ENCODE peak calls at places on chromosomes 12 and 14, in seven cellular contexts. U is activated CD8-positive, alpha-beta memory T cell treated with anti-CD3 and anti-CD28 coated beads, Interleukin-2, amount 50 U/mL, for 48 hours; P is activated naive CD8-positive, alpha-beta T cell treated with anti-CD3 and anti-CD28 coated beads, Interleukin-2, amount 50 U/mL, for 24 hours; C is midbrain; M is fibroblast of pulmonary artery; K is RCC 7860; B is occipital lobe. Y is an unnamed sample.

GRCh38 chr12:84793558-84794367 is 118.8 kb downstream of the SLC6A15 start:
- DNase-seq in U (no peak), P (no peak), C (no peak), M (peak), K (no peak), B (no peak), Y (no peak)

GRCh38 chr12:67772276-67773169 is 124.0 kb downstream of the DYRK2 start:
- DNase-seq in U (no peak), P (no peak), C (no peak), M (peak), K (no peak), B (peak), Y (peak)

GRCh38 chr12:25014961-25015360 is 66.1 kb upstream of the BCAT1 start:
- DNase-seq in U (no peak), P (no peak), C (no peak), M (no peak), K (no peak), B (no peak), Y (no peak)

GRCh38 chr12:30692470-30692869 is 3.2 kb downstream of the IPO8 start:
- DNase-seq in U (no peak), P (no peak), C (no peak), M (no peak), K (no peak), B (no peak), Y (no peak)

GRCh38 chr12:19382563-19382962 is 56.7 kb upstream of the AEBP2 start:
- DNase-seq in U (no peak), P (no peak), C (no peak), M (no peak), K (no peak), B (no peak), Y (no peak)

GRCh38 chr12:22738945-22739344 is 114.0 kb downstream of the ETNK1 start:
- DNase-seq in U (no peak), P (no peak), C (no peak), M (no peak), K (peak), B (no peak), Y (no peak)

GRCh38 chr12:123254853-123255446 is 16.7 kb downstream of the CDK2AP1 start:
- DNase-seq in U (no peak), P (no peak), C (no peak), M (no peak), K (no peak), B (no peak), Y (no peak)

GRCh38 chr12:59587710-59588109 is 8.1 kb upstream of the SLC16A7 start:
- DNase-seq in U (no peak), P (no peak), C (no peak), M (no peak), K (no peak), B (no peak), Y (no peak)

GRCh38 chr14:50830932-50831703 is at the start of gene NIN:
- DNase-seq in U (peak), P (peak), C (peak), M (peak), K (peak), B (peak), Y (peak)

GRCh38 chr14:68297871-68298468 is 478.4 kb downstream of the RAD51B start:
- DNase-seq in U (no peak), P (no peak), C (no peak), M (peak), K (no peak), B (no peak), Y (no peak)

GRCh38 chr12:64392221-64392620 is 1.7 kb upstream of the C12orf56 start:
- DNase-seq in U (no peak), P (no peak), C (no peak), M (peak), K (no peak), B (no peak), Y (peak)

GRCh38 chr14:100891051-100891450 is 12.5 kb downstream of the RTL1 start:
- DNase-seq in U (no peak), P (no peak), C (no peak), M (no peak), K (no peak), B (no peak), Y (no peak)

GRCh38 chr12:31895449-31896150 is 63.6 kb upstream of the RESF1 start:
- DNase-seq in U (peak), P (no peak), C (no peak), M (no peak), K (no peak), B (no peak), Y (no peak)

GRCh38 chr12:62977419-62977818 is 42.5 kb upstream of the PPM1H start:
- DNase-seq in U (no peak), P (no peak), C (no peak), M (no peak), K (no peak), B (no peak), Y (no peak)

GRCh38 chr12:45336762-45337596 is 121.1 kb downstream of the ANO6 start:
- DNase-seq in U (no peak), P (no peak), C (no peak), M (peak), K (no peak), B (no peak), Y (no peak)

GRCh38 chr12:76927170-76927784 is 48.5 kb upstream of the CSRP2 start:
- DNase-seq in U (peak), P (peak), C (no peak), M (peak), K (no peak), B (no peak), Y (peak)

GRCh38 chr12:768434-768833 is 16.1 kb downstream of the WNK1 start:
- DNase-seq in U (no peak), P (no peak), C (no peak), M (no peak), K (no peak), B (no peak), Y (no peak)

GRCh38 chr14:100470523-100470897 is 116.7 kb downstream of the BEGAIN start:
- DNase-seq in U (no peak), P (no peak), C (no peak), M (no peak), K (no peak), B (no peak), Y (no peak)

GRCh38 chr14:79602023-79602422 is 609.3 kb downstream of the DIO2 start:
- DNase-seq in U (no peak), P (no peak), C (no peak), M (no peak), K (no peak), B (no peak), Y (no peak)

GRCh38 chr12:47773858-47774580 is 981 bp downstream of the SLC48A1 start:
- DNase-seq in U (no peak), P (no peak), C (peak), M (no peak), K (no peak), B (no peak), Y (no peak)

GRCh38 chr14:64604854-64605253 is 55.1 kb downstream of the PPP1R36 start:
- DNase-seq in U (no peak), P (no peak), C (no peak), M (no peak), K (no peak), B (no peak), Y (no peak)

GRCh38 chr14:32230695-32231280 is 27.7 kb upstream of the RNU6-8 start:
- DNase-seq in U (no peak), P (no peak), C (no peak), M (peak), K (peak), B (no peak), Y (no peak)

GRCh38 chr14:52077261-52077984 is 8.6 kb upstream of the NID2 start:
- DNase-seq in U (no peak), P (no peak), C (peak), M (no peak), K (no peak), B (no peak), Y (no peak)

GRCh38 chr14:78710963-78711362 is 540.8 kb downstream of the NRXN3 start:
- DNase-seq in U (no peak), P (no peak), C (no peak), M (no peak), K (no peak), B (no peak), Y (no peak)

GRCh38 chr12:14099994-14100393 is 118.6 kb upstream of the GRIN2B start:
- DNase-seq in U (no peak), P (no peak), C (no peak), M (no peak), K (no peak), B (no peak), Y (no peak)

GRCh38 chr12:122345042-122345441 is 77.4 kb downstream of the CLIP1 start:
- DNase-seq in U (no peak), P (no peak), C (no peak), M (no peak), K (no peak), B (no peak), Y (no peak)

GRCh38 chr14:72948481-72949138 is 22.3 kb downstream of the DCAF4 start:
- DNase-seq in U (peak), P (peak), C (peak), M (peak), K (no peak), B (peak), Y (peak)

GRCh38 chr12:106282457-106283097 is 20.0 kb upstream of the TCP11L2 start:
- DNase-seq in U (peak), P (peak), C (no peak), M (peak), K (peak), B (no peak), Y (peak)